ENCODE peak calls at places on chromosome 10, in four cellular contexts. K is GM12878, H is HepG2, Q is K562. G is an unnamed sample.

GRCh38 chr10:124180947-124181549 is 87.7 kb upstream of the CHST15 start:
- DNase-seq in K (peak; percentile 11), H (no peak), Q (no peak), G (no peak)

GRCh38 chr10:127384532-127384931 is 164.6 kb upstream of the NPS start:
- DNase-seq in Q (no peak), H (no peak), K (no peak), G (no peak)

GRCh38 chr10:50936335-50936734 is 50.9 kb upstream of the A1CF start:
- DNase-seq in Q (no peak), K (no peak), H (no peak), G (no peak)

GRCh38 chr10:128147669-128148068 is 21.4 kb upstream of the MKI67 start:
- DNase-seq in Q (no peak), H (no peak), K (no peak), G (no peak)

GRCh38 chr10:4355346-4355745 is 470.7 kb upstream of the AKR1E2 start:
- DNase-seq in Q (no peak), H (no peak), K (no peak), G (no peak)

GRCh38 chr10:91287276-91287675 is 66.8 kb downstream of the PCGF5 start:
- DNase-seq in K (no peak), H (no peak), Q (no peak), G (no peak)

GRCh38 chr10:78363190-78363589 is 329.5 kb downstream of the RPS24 start:
- DNase-seq in H (no peak), K (no peak), Q (no peak), G (no peak)

GRCh38 chr10:103990170-103990930 is 23.4 kb downstream of the SLK start:
- DNase-seq in Q (no peak), K (no peak), H (no peak), G (no peak)

GRCh38 chr10:46288601-46289206 is 1.9 kb downstream of the ANTXRL start:
- DNase-seq in K (no peak), H (no peak), Q (no peak), G (no peak)

GRCh38 chr10:84613336-84614021 is 285.1 kb downstream of the CCSER2 start:
- DNase-seq in Q (peak; percentile 51), H (peak; percentile 77), K (no peak), G (peak; percentile 75)

GRCh38 chr10:7056216-7056615 is 354.6 kb downstream of the SFMBT2 start:
- DNase-seq in H (no peak), Q (no peak), K (no peak), G (no peak)

GRCh38 chr10:7053195-7053594 is 357.6 kb downstream of the SFMBT2 start:
- DNase-seq in H (no peak), K (no peak), Q (no peak), G (no peak)

DNA sequence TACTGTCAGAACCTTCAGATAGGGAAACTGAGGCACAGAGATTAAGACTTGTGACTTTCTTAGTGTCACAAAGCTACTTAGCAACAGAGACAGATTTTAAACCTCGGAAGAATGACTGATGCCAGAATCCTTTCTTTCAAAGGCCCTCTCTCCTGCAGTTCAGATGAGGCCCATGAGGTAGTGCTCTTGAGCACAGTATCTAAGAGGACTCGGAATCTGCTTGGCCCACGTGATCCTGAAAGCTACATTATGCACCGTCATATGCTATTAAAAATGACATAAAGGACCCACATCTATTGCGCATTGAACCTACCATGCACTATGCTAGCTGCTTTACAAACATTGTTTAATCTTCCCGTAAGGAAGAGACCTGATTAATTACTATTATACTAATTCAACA is 355.9 kb downstream of the SFMBT2 start:
- DNase-seq in K (no peak), Q (peak; percentile 58), H (no peak), G (peak; percentile 26)
- TF ChIP-seq TCF7 in K (no peak), Q (no peak), H (no peak), G (no peak)

DNA sequence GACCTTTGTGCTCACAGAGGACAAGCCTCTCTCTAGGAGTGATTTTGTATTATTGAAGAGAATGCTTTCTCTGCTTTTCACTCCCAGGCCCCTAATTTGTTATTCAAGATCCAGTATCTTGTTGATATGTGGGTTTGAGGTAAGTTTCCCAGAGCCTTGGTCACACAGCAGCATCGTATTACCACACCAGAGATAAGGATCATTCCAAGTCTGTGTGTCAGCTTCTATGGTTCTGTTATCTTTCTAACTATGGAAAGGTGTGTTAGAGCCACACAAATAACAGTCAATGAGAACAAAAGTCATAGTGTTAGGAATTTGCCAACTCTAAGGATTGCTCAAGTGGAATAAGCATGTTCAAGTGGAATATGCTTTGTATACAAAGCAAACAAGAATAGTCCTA is 1208.3 kb downstream of the GATA3 start:
- DNase-seq in H (no peak), Q (no peak), K (no peak), G (no peak)
- TF ChIP-seq CREM in H (no peak), Q (no peak), K (no peak), G (no peak)

GRCh38 chr10:86389441-86390193 is 23.0 kb upstream of the GRID1 start:
- DNase-seq in K (no peak), Q (peak; percentile 21), H (no peak), G (peak; percentile 93)

GRCh38 chr10:86390337-86391120 is 23.9 kb upstream of the GRID1 start:
- DNase-seq in Q (no peak), H (no peak), K (no peak), G (no peak)

GRCh38 chr10:86385806-86386205 is 19.2 kb upstream of the GRID1 start:
- DNase-seq in H (no peak), Q (no peak), K (no peak), G (no peak)

GRCh38 chr10:86388119-86388704 is 21.6 kb upstream of the GRID1 start:
- DNase-seq in H (no peak), Q (no peak), K (no peak), G (peak; percentile 32)

GRCh38 chr10:86387221-86387794 is 20.7 kb upstream of the GRID1 start:
- DNase-seq in K (no peak), H (no peak), Q (no peak), G (no peak)
- TF ChIP-seq TCF7 in K (no peak), H (no peak), Q (no peak), G (no peak)

GRCh38 chr10:6202098-6202683 is 541 bp upstream of the PFKFB3 start:
- DNase-seq in H (no peak), Q (no peak), K (no peak), G (peak; percentile 51)

GRCh38 chr10:6202684-6203330 is at the start of gene PFKFB3:
- DNase-seq in Q (peak; percentile 91), K (peak; percentile 59), H (peak; percentile 81), G (peak; percentile 97)

GRCh38 chr10:6203331-6204062 is 765 bp downstream of the PFKFB3 start:
- DNase-seq in Q (peak; percentile 67), K (no peak), H (no peak), G (peak; percentile 72)

GRCh38 chr10:6200588-6201510 is 1.9 kb upstream of the PFKFB3 start:
- DNase-seq in K (no peak), H (peak; percentile 56), Q (peak; percentile 28), G (peak; percentile 38)

GRCh38 chr10:6201511-6201975 is 1.2 kb upstream of the PFKFB3 start:
- DNase-seq in K (peak; percentile 63), H (peak; percentile 39), Q (peak; percentile 32), G (peak; percentile 65)
- TF ChIP-seq CREM in K (no peak), H (no peak), Q (no peak), G (no peak)

GRCh38 chr10:117137911-117138642 is at the start of gene VAX1:
- DNase-seq in H (no peak), K (no peak), Q (no peak), G (peak; percentile 51)
- TF ChIP-seq TCF7 in H (no peak), K (no peak), Q (no peak), G (no peak)

GRCh38 chr10:102645741-102646609 is 1.7 kb downstream of the TRIM8 start:
- DNase-seq in Q (peak; percentile 87), K (peak; percentile 69), H (peak; percentile 44), G (peak; percentile 47)
- TF ChIP-seq CREM in Q (peak; percentile 27), K (peak; percentile 53), H (no peak), G (no peak)

DNA sequence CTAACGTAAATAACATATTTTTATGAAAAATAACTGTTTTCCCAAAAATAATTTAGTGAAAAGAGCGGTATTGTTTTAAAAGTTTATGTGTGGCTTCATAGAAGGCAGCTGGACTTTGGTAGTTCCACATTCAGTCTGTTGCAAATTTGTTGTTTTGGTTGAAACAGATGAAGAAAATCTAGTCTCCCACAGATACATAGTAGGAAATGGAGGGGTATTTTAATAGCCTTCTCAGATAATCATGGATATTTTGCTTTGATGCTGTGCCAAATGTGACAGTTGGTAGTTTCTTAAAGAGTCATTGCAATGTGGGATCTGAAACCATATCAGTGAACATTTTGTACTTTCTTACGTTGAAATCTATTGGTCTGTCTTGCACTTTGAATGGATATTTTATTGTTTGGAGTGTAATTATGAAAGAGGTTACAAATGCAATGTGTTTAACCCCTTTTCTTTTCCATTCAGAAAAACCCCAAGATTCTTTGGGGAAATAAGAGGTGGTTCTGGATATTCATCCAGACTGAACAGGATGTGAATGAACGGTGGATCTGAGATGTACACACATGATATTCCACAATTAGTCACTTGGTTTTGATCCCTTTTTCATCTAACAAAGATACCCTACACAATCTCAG is 10.4 kb downstream of the ZNF365 start:
- DNase-seq in H (no peak), Q (no peak), K (no peak), G (no peak)
- TF ChIP-seq TCF7 in H (no peak), Q (no peak), K (no peak), G (no peak)

DNA sequence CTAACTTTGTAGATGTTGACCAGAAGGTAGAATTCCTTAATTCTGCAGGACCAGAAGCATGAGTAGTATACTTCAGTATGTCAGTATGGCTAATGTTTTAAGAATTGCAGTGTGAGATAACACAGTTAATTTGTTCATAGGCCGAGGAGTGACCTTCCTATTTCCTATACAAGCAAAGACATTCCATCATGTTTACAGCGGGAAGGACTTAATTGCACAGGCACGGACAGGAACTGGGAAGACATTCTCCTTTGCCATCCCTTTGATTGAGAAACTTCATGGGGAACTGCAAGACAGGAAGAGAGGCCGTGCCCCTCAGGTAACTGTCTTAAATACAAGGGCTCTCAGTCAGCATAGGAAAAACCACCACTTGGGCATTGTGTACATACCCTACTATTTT is 7.2 kb downstream of the DDX21 start:
- DNase-seq in Q (no peak), K (no peak), H (no peak), G (no peak)
- TF ChIP-seq CREM in Q (no peak), K (no peak), H (no peak), G (no peak)